ENCODE peak calls at places on chromosomes 7 and 10, in eight cellular contexts. Y, K, E, F, L, S, G and P are unnamed samples.

GRCh38 chr7:27840314-27840713 is 100.4 kb downstream of the TAX1BP1 start:
- DNase-seq in Y (no peak), K (no peak), E (no peak), F (no peak), L (no peak), S (no peak), G (no peak), P (no peak)

GRCh38 chr10:74437822-74438221 is 286.8 kb downstream of the ADK start:
- DNase-seq in Y (no peak), K (no peak), E (no peak), F (no peak), L (no peak), S (no peak), G (peak), P (no peak)

GRCh38 chr7:147639037-147639436 is 951.5 kb upstream of the C7orf33 start:
- DNase-seq in Y (no peak), K (no peak), E (no peak), F (no peak), L (no peak), S (no peak), G (no peak), P (no peak)

GRCh38 chr10:122441961-122442360 is 12.5 kb upstream of the ARMS2 start:
- DNase-seq in Y (peak), K (no peak), E (no peak), F (no peak), L (no peak), S (no peak), G (peak), P (no peak)

GRCh38 chr10:15719899-15720634 is at the start of gene ITGA8:
- DNase-seq in Y (peak), K (no peak), E (no peak), F (peak), L (peak), S (peak), G (peak), P (peak)

GRCh38 chr7:41163991-41164390 is 538.9 kb downstream of the INHBA start:
- DNase-seq in Y (no peak), K (no peak), E (no peak), F (no peak), L (no peak), S (no peak), G (no peak), P (no peak)

GRCh38 chr7:40059057-40059456 is 75.4 kb downstream of the MPLKIP start:
- DNase-seq in Y (no peak), K (no peak), E (no peak), F (no peak), L (no peak), S (no peak), G (no peak), P (no peak)

GRCh38 chr7:47474937-47475879 is 106.7 kb downstream of the TNS3 start:
- DNase-seq in Y (peak), K (peak), E (peak), F (peak), L (peak), S (peak), G (peak), P (peak)

GRCh38 chr10:7649673-7650330 is 17.0 kb downstream of the ITIH5 start:
- DNase-seq in Y (no peak), K (peak), E (no peak), F (no peak), L (no peak), S (no peak), G (no peak), P (no peak)

GRCh38 chr10:37734971-37735370 is 122.4 kb downstream of the ZNF248 start:
- DNase-seq in Y (no peak), K (no peak), E (no peak), F (no peak), L (no peak), S (no peak), G (peak), P (no peak)

GRCh38 chr10:75029874-75030273 is 81.6 kb upstream of the SAMD8 start:
- DNase-seq in Y (no peak), K (no peak), E (no peak), F (no peak), L (no peak), S (no peak), G (no peak), P (peak)

GRCh38 chr10:13776861-13777301 is 190.1 kb downstream of the PRPF18 start:
- DNase-seq in Y (no peak), K (no peak), E (no peak), F (no peak), L (no peak), S (no peak), G (no peak), P (no peak)
- H3K27ac ChIP-seq in Y (no peak), K (no peak), E (no peak), F (no peak), L (no peak), S (no peak), G (no peak), P (no peak)

DNA sequence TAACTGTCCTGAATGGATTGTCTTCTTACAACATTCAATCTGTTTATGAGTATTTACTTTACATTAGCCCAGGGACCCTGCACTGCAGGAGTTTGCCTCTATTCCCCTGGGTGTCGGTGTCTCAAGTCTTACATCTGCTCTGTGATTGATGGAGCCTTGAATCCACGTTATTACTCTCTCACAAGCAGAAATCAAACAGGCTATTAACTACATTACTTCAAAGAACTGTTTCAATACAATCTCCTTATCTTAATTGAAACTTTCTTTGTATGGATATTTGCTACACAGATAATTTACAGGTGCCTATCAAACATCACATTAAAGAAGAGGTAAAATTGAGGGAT is 3.1 kb upstream of the ARID5B start:
- DNase-seq in Y (no peak), K (no peak), E (no peak), F (no peak), L (no peak), S (no peak), G (no peak), P (no peak)
- TF ChIP-seq POLR2A in Y (no peak), K (no peak), E (no peak), F (no peak), L (no peak), S (no peak), G (no peak), P (no peak)

GRCh38 chr10:11805792-11806191 is 17.4 kb upstream of the PROSER2 start:
- DNase-seq in Y (no peak), K (no peak), E (no peak), F (no peak), L (no peak), S (no peak), G (no peak), P (no peak)
- H3K27ac ChIP-seq in Y (no peak), K (no peak), E (no peak), F (no peak), L (no peak), S (no peak), G (no peak), P (no peak)

DNA sequence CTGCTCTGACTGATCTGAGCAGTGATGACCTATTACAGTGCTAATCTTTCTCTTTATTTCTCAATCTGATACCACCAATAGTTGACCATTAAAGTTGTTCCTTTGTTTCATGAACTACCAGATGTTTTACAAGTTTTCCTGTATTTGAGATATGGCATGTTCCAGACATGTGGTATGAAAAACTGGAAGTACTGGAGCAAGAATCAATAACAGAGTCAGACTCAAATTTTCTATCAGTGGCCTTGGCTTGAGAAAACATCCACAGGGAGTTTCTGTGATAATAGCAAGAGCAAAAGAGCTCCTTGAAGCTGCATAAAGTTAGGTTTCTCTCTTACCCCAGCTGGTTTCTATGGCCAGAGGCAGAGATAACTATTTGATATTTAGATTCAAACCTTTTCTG is 469.0 kb upstream of the STEAP1 start:
- DNase-seq in Y (no peak), K (no peak), E (no peak), F (no peak), L (no peak), S (no peak), G (no peak), P (no peak)
- TF ChIP-seq POLR2A in Y (no peak), K (no peak), E (no peak), F (no peak), L (no peak), S (no peak), G (no peak), P (no peak)